ENCODE peak calls at places on chromosomes 6 and 20, in five cellular contexts. Y, I, D, N and B are unnamed samples.

GRCh38 chr20:49790077-49790798 is 22.4 kb upstream of the SLC9A8 start:
- DNase-seq in Y (no peak), I (no peak), D (no peak), N (no peak), B (no peak)

GRCh38 chr20:19934792-19935491 is 82.2 kb upstream of the NAA20 start:
- DNase-seq in Y (no peak), I (no peak), D (no peak), N (no peak), B (no peak)

GRCh38 chr20:16129411-16129810 is 443.8 kb downstream of the KIF16B start:
- DNase-seq in Y (no peak), I (no peak), D (no peak), N (no peak), B (no peak)

GRCh38 chr6:134477991-134478635 is 160.2 kb upstream of the SGK1 start:
- DNase-seq in Y (no peak), I (no peak), D (no peak), N (peak), B (no peak)

GRCh38 chr6:105804000-105804399 is 282.1 kb upstream of the PRDM1 start:
- DNase-seq in Y (no peak), I (no peak), D (no peak), N (no peak), B (no peak)

GRCh38 chr6:143450453-143451362 is at the start of the genes ADAT2 and PEX3:
- DNase-seq in Y (peak), I (peak), D (peak), N (peak), B (peak)

GRCh38 chr6:158629376-158630221 is 14.9 kb downstream of the DYNLT1 start:
- DNase-seq in Y (no peak), I (peak), D (no peak), N (no peak), B (no peak)

GRCh38 chr6:110471966-110472365 is 4.4 kb downstream of the SLC22A16 start:
- DNase-seq in Y (no peak), I (no peak), D (no peak), N (no peak), B (no peak)

GRCh38 chr6:111543913-111544435 is 61.0 kb upstream of the REV3L start:
- DNase-seq in Y (no peak), I (no peak), D (no peak), N (no peak), B (no peak)

GRCh38 chr20:25204550-25205276 is 9.2 kb downstream of the ENTPD6 start:
- DNase-seq in Y (no peak), I (no peak), D (no peak), N (no peak), B (no peak)

GRCh38 chr6:142355481-142356174 is 53.8 kb downstream of the ADGRG6 start:
- DNase-seq in Y (no peak), I (peak), D (no peak), N (no peak), B (no peak)

GRCh38 chr6:21507811-21508210 is 85.7 kb upstream of the SOX4 start:
- DNase-seq in Y (no peak), I (no peak), D (no peak), N (no peak), B (no peak)

GRCh38 chr6:45447005-45447404 is 69.3 kb upstream of the SUPT3H start:
- DNase-seq in Y (no peak), I (no peak), D (no peak), N (no peak), B (no peak)

GRCh38 chr20:63536241-63536977 is 767 bp downstream of the PTK6 start:
- DNase-seq in Y (no peak), I (no peak), D (no peak), N (no peak), B (no peak)

GRCh38 chr6:11223296-11223695 is 9.2 kb downstream of the NEDD9 start:
- DNase-seq in Y (no peak), I (no peak), D (no peak), N (peak), B (no peak)

GRCh38 chr6:101392561-101393230 is 812 bp upstream of the GRIK2 start:
- DNase-seq in Y (no peak), I (no peak), D (no peak), N (peak), B (no peak)

GRCh38 chr6:155272353-155273222 is 8.8 kb downstream of the CLDN20 start:
- DNase-seq in Y (no peak), I (no peak), D (no peak), N (peak), B (no peak)

GRCh38 chr6:157521665-157522335 is 140.8 kb downstream of the ZDHHC14 start:
- DNase-seq in Y (no peak), I (no peak), D (no peak), N (no peak), B (no peak)

GRCh38 chr20:8043687-8044278 is 24.2 kb upstream of the TMX4 start:
- DNase-seq in Y (no peak), I (peak), D (peak), N (peak), B (no peak)

GRCh38 chr20:23125625-23126191 is 39.6 kb upstream of the CD93 start:
- DNase-seq in Y (no peak), I (no peak), D (no peak), N (no peak), B (no peak)

GRCh38 chr6:162198925-162199324 is 528.6 kb downstream of the PRKN start:
- DNase-seq in Y (no peak), I (no peak), D (no peak), N (no peak), B (no peak)

GRCh38 chr6:84224251-84224650 is 3.2 kb downstream of the CEP162 start:
- DNase-seq in Y (no peak), I (no peak), D (no peak), N (peak), B (no peak)

GRCh38 chr6:111263837-111264236 is 176.5 kb downstream of the SLC16A10 start:
- DNase-seq in Y (no peak), I (no peak), D (no peak), N (peak), B (no peak)

GRCh38 chr6:52307900-52308372 is 23.4 kb upstream of the MCM3 start:
- DNase-seq in Y (no peak), I (no peak), D (no peak), N (no peak), B (no peak)

GRCh38 chr6:5989141-5989723 is 17.5 kb downstream of the NRN1 start:
- DNase-seq in Y (no peak), I (no peak), D (no peak), N (no peak), B (no peak)

GRCh38 chr20:2387180-2387577 is 6.5 kb downstream of the TGM6 start:
- DNase-seq in Y (peak), I (peak), D (peak), N (peak), B (no peak)

GRCh38 chr6:158894192-158894591 is 75.0 kb upstream of the EZR start:
- DNase-seq in Y (no peak), I (no peak), D (no peak), N (peak), B (no peak)

GRCh38 chr6:169071394-169071793 is 182.3 kb downstream of the THBS2 start:
- DNase-seq in Y (no peak), I (no peak), D (no peak), N (no peak), B (no peak)

GRCh38 chr20:33318096-33318429 is 35.0 kb downstream of the BPIFB1 start:
- DNase-seq in Y (no peak), I (no peak), D (no peak), N (no peak), B (no peak)

GRCh38 chr6:133456439-133456838 is 215.3 kb downstream of the EYA4 start:
- DNase-seq in Y (no peak), I (no peak), D (no peak), N (no peak), B (no peak)

GRCh38 chr20:24118781-24119175 is 130.2 kb upstream of the GGTLC1 start:
- DNase-seq in Y (no peak), I (no peak), D (no peak), N (no peak), B (no peak)

GRCh38 chr6:113907107-113907506 is 50.0 kb downstream of the MARCKS start:
- DNase-seq in Y (no peak), I (no peak), D (no peak), N (no peak), B (no peak)

GRCh38 chr20:2005831-2006426 is 12.1 kb upstream of the PDYN start:
- DNase-seq in Y (peak), I (peak), D (peak), N (peak), B (no peak)

GRCh38 chr6:14711056-14711703 is 534.7 kb upstream of the JARID2 start:
- DNase-seq in Y (no peak), I (no peak), D (no peak), N (peak), B (no peak)